ENCODE peak calls at places on chromosomes 16 and 17, in eight cellular contexts. E, V, O, X, K, D, R and F are unnamed samples. For H3K9me3 and H3K36me3, the result is how much of the 10 kb centered on the place peaks cover.

GRCh38 chr16:55421225-55421624 is 57.8 kb upstream of the MMP2 start:
- DNase-seq in E (no peak), V (no peak), O (no peak), X (no peak), K (no peak), D (no peak), R (no peak), F (no peak)

GRCh38 chr17:42153919-42154491 is 784 bp downstream of the RAB5C start:
- DNase-seq in E (no peak), V (no peak), O (no peak), X (no peak), K (no peak), D (no peak), R (no peak), F (no peak)

GRCh38 chr16:31451201-31451600 is 8.1 kb upstream of the ARMC5 start:
- DNase-seq in E (peak), V (no peak), O (peak), X (no peak), K (no peak), D (peak), R (no peak), F (no peak)

GRCh38 chr16:89981414-89981813 is 32.9 kb downstream of the DEF8 start:
- DNase-seq in E (no peak), V (no peak), O (no peak), X (no peak), K (no peak), D (no peak), R (no peak), F (no peak)

GRCh38 chr16:85530370-85530739 is 82.8 kb upstream of the GSE1 start:
- DNase-seq in E (no peak), V (no peak), O (no peak), X (no peak), K (no peak), D (no peak), R (no peak), F (no peak)

GRCh38 chr16:67156146-67156844 is 3.4 kb downstream of the TRADD start:
- DNase-seq in E (peak), V (no peak), O (no peak), X (no peak), K (no peak), D (no peak), R (no peak), F (no peak)

GRCh38 chr17:37576281-37576680 is 32.9 kb downstream of the SYNRG start:
- DNase-seq in E (no peak), V (no peak), O (no peak), X (no peak), K (no peak), D (no peak), R (no peak), F (no peak)

GRCh38 chr17:333626-334396 is 18.8 kb downstream of the RPH3AL start:
- DNase-seq in E (peak), V (peak), O (peak), X (peak), K (no peak), D (peak), R (no peak), F (peak)

GRCh38 chr17:33447090-33447489 is 154.0 kb upstream of the ASIC2 start:
- DNase-seq in E (no peak), V (no peak), O (no peak), X (no peak), K (no peak), D (no peak), R (no peak), F (peak)

DNA sequence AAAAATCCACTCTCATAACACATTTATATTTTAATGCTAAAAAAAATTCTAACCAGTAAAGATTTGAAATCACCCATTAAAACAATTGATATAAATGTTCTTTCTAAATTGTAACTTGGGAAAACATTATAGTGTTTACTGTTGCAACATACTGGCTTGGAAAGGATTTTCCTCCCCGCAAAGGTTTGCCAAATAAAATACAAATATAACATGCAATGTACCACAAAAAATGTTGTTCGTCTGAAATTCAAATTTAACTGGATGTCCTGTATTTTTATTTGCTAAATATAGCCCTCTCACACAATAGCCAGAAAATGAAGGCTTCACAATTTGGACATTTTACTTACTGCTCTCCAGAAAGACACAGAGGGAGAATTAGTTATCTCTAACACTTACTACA is 743.8 kb downstream of the KCNJ2 start:
- DNase-seq in E (no peak), V (no peak), O (no peak), X (no peak), K (no peak), D (no peak), R (no peak), F (no peak)
- H3K9me3 ChIP-seq in E (under half), V (under half), O (under half), X (under half), K (under half), D (under half), R (under half), F (under half)

DNA sequence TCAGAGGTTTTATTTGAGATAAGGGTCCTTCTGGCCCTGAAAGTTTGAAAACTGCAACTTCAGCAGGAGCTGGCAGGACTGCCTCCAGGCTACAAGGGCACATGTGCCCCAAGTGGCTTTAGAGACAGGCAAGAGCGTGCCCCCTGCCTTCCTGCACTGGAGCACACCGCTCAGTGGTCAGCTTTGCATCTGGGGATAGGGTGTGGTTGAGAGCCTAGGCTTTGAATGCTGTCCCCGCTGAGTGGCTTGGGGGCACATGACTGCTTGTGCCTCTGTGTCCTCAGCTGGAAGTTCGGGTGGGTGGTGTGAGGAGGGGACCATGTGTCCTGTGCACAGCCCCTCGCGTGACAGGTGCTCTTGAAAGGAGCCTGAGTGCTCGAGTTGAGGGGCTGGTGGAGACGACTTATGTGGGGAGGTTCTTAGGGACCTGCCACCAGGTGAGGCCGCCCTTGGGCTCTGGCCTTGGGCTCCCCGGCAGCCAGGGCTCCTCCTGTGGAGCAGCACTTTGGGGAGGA is 29.8 kb downstream of the MGRN1 start:
- DNase-seq in E (no peak), V (no peak), O (peak), X (no peak), K (no peak), D (peak), R (no peak), F (no peak)
- H3K36me3 ChIP-seq in E (under half), V (under half), O (half or more), X (half or more), K (half or more), D (under half), R (under half), F (half or more)

DNA sequence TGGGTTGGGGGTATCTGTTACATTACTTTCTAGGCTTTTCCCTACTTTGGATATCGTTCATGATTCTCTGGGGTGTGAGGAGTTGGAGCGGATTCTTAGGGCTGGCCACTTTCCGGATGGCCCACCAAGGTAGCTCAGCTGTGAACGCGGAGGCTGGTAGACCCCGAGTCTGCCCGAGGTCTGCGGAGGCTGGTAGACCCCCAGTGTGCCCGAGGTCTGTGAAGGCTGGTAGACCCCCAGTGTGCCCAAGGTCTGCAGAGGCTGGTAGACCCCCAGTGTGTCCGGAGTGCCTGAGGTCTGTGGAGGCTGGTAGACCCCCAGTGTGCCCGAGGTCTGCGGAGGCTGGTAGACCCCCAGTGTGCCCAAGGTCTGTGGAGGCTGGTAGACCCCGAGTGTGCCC is 99.2 kb upstream of the ZNF469 start:
- DNase-seq in E (peak), V (no peak), O (no peak), X (no peak), K (no peak), D (no peak), R (no peak), F (no peak)
- H3K9me3 ChIP-seq in E (under half), V (under half), O (under half), X (under half), K (under half), D (under half), R (under half), F (under half)

GRCh38 chr17:4184811-4185210 is 41.8 kb downstream of the CYB5D2 start:
- DNase-seq in E (no peak), V (no peak), O (peak), X (no peak), K (no peak), D (no peak), R (no peak), F (no peak)
- H3K36me3 ChIP-seq in E (under half), V (half or more), O (half or more), X (half or more), K (under half), D (under half), R (half or more), F (half or more)